ENCODE peak calls at places on chromosomes 4 and X, in five cellular contexts. V, R, L, K and I are unnamed samples.

GRCh38 chr4:15234101-15234500 is 193.7 kb upstream of the C1QTNF7 start:
- DNase-seq in K (no peak), R (no peak), V (peak), L (no peak), I (peak)

GRCh38 chr4:75698162-75698962 is 25.2 kb upstream of the G3BP2 start:
- DNase-seq in K (no peak), L (no peak), R (no peak), V (no peak), I (no peak)

GRCh38 chrX:69674891-69675290 is 59.0 kb downstream of the EDA start:
- DNase-seq in K (no peak), R (no peak), V (no peak), L (no peak), I (no peak)

GRCh38 chr4:137558951-137559350 is 26.7 kb upstream of the PCDH18 start:
- DNase-seq in R (peak), L (no peak), K (no peak), V (peak), I (no peak)

GRCh38 chrX:85114171-85114570 is 110.5 kb downstream of the APOOL start:
- DNase-seq in K (no peak), L (no peak), R (no peak), V (no peak), I (no peak)

GRCh38 chr4:186587416-186588018 is 32.1 kb upstream of the MTNR1A start:
- DNase-seq in K (peak), V (peak), L (peak), R (peak), I (peak)

GRCh38 chr4:68591204-68591603 is 15.1 kb upstream of the UGT2B17 start:
- DNase-seq in V (peak), K (no peak), R (no peak), L (no peak), I (peak)

GRCh38 chrX:46713672-46714487 is 45.0 kb downstream of the SLC9A7 start:
- DNase-seq in L (no peak), R (no peak), V (peak), K (no peak), I (no peak)

GRCh38 chr4:3673716-3674478 is 92.3 kb upstream of the ADRA2C start:
- DNase-seq in K (peak), R (no peak), V (no peak), L (no peak), I (no peak)

GRCh38 chr4:3073158-3074077 is 920 bp downstream of the HTT-AS start:
- DNase-seq in V (no peak), R (peak), L (no peak), K (peak), I (no peak)

GRCh38 chrX:151727346-151727745 is 7.2 kb upstream of the CNGA2 start:
- DNase-seq in R (no peak), L (no peak), K (no peak), V (no peak), I (no peak)

GRCh38 chrX:112896051-112896450 is 55.4 kb upstream of the AMOT start:
- DNase-seq in R (no peak), K (no peak), L (no peak), V (no peak), I (no peak)

GRCh38 chr4:100372432-100372831 is 145.4 kb downstream of the EMCN start:
- DNase-seq in L (no peak), R (peak), K (no peak), V (no peak), I (peak)

GRCh38 chr4:152825336-152825735 is 45.6 kb downstream of the ARFIP1 start:
- DNase-seq in R (no peak), K (no peak), V (no peak), L (no peak), I (no peak)

GRCh38 chr4:145679520-145679919 is 426 bp upstream of the C4orf51 start:
- DNase-seq in K (peak), R (no peak), L (no peak), V (peak), I (peak)

GRCh38 chr4:48127882-48128394 is 6.1 kb downstream of the TXK start:
- DNase-seq in R (peak), K (peak), L (peak), V (peak), I (peak)

GRCh38 chr4:60605651-60606354 is 594.3 kb upstream of the ADGRL3 start:
- DNase-seq in R (peak), V (peak), K (no peak), L (no peak), I (no peak)

GRCh38 chrX:70554081-70554480 is 109.4 kb downstream of the DLG3 start:
- DNase-seq in K (no peak), V (peak), R (no peak), L (no peak), I (peak)

GRCh38 chr4:170248576-170248975 is 158.8 kb upstream of the AADAT start:
- DNase-seq in K (no peak), V (peak), R (no peak), L (no peak), I (peak)

GRCh38 chr4:128029907-128030306 is 31.2 kb upstream of the LARP1B start:
- DNase-seq in R (no peak), V (no peak), L (no peak), K (no peak), I (no peak)

GRCh38 chr4:107988763-107989035 is 990 bp upstream of the HADH start:
- DNase-seq in R (no peak), L (peak), V (no peak), K (no peak), I (no peak)

GRCh38 chr4:42398448-42399355 is 1.4 kb downstream of the SHISA3 start:
- DNase-seq in K (no peak), R (peak), V (no peak), L (no peak), I (no peak)

GRCh38 chr4:38921151-38921550 is 53.5 kb downstream of the FAM114A1 start:
- DNase-seq in K (no peak), R (no peak), V (no peak), L (no peak), I (no peak)
- H3K27ac ChIP-seq in K (no peak), R (no peak), V (no peak), L (peak), I (no peak)

GRCh38 chr4:29539226-29539625 is 1180.9 kb upstream of the PCDH7 start:
- DNase-seq in V (no peak), R (no peak), L (no peak), K (no peak), I (no peak)

GRCh38 chr4:29536745-29537144 is 1183.4 kb upstream of the PCDH7 start:
- DNase-seq in V (no peak), K (no peak), R (no peak), L (no peak), I (no peak)

GRCh38 chr4:29541757-29542156 is 1178.4 kb upstream of the PCDH7 start:
- DNase-seq in R (no peak), V (no peak), L (no peak), K (no peak), I (no peak)

GRCh38 chr4:29540439-29541102 is 1179.6 kb upstream of the PCDH7 start:
- DNase-seq in K (no peak), V (no peak), L (no peak), R (no peak), I (peak)
- TF ChIP-seq CTCF in K (no peak), V (no peak), L (no peak), R (no peak), I (no peak)

GRCh38 chrX:102846544-102847236 is 90.4 kb upstream of the RAB40AL start:
- DNase-seq in L (no peak), R (no peak), V (peak), K (no peak), I (peak)
- H3K27ac ChIP-seq in L (no peak), R (no peak), V (no peak), K (no peak), I (no peak)

GRCh38 chr4:154049457-154050181 is 260.7 kb upstream of the SFRP2 start:
- DNase-seq in L (peak), K (no peak), R (peak), V (peak), I (no peak)
- TF ChIP-seq CTCF in L (no peak), K (no peak), R (peak), V (no peak), I (no peak)

GRCh38 chr4:89660851-89661250 is 176.1 kb downstream of the SNCA start:
- DNase-seq in L (no peak), K (no peak), V (no peak), R (no peak), I (no peak)
- H3K27ac ChIP-seq in L (no peak), K (no peak), V (no peak), R (no peak), I (no peak)